ENCODE peak calls at places on chromosome 7, in eight cellular contexts. I is uterus, J is PC-3, L is ovary, G is IMR-90, W is suprapubic skin, K is tibial artery, C is testis. U is an unnamed sample. For H3K27me3, the result is how much of the 10 kb centered on the place peaks cover.

GRCh38 chr7:121440857-121441503 is 44.9 kb upstream of the FAM3C start:
- DNase-seq in I (no peak), J (no peak), L (no peak), G (no peak), W (no peak), K (no peak), C (no peak), U (peak)

GRCh38 chr7:109641445-109641844 is 1071.8 kb downstream of the DNAJB9 start:
- DNase-seq in I (no peak), J (peak), L (no peak), G (no peak), W (no peak), K (no peak), C (no peak), U (no peak)

GRCh38 chr7:142516038-142516501 is 233.2 kb upstream of the PRSS1 start:
- DNase-seq in I (no peak), J (peak), L (no peak), G (peak), W (no peak), K (no peak), C (peak), U (no peak)

GRCh38 chr7:24755096-24755495 is 2.2 kb downstream of the GSDME start:
- DNase-seq in I (no peak), J (no peak), L (no peak), G (no peak), W (no peak), K (no peak), C (no peak), U (no peak)

GRCh38 chr7:159144756-159145543 is at the start of gene VIPR2:
- DNase-seq in I (peak), J (no peak), L (peak), G (no peak), W (no peak), K (no peak), C (peak), U (peak)

GRCh38 chr7:47812460-47813136 is 135.7 kb downstream of the PKD1L1 start:
- DNase-seq in I (no peak), J (no peak), L (no peak), G (no peak), W (no peak), K (no peak), C (no peak), U (no peak)

GRCh38 chr7:84529480-84530205 is 335.1 kb upstream of the SEMA3A start:
- DNase-seq in I (no peak), J (peak), L (no peak), G (peak), W (no peak), K (no peak), C (no peak), U (no peak)

GRCh38 chr7:150383710-150384397 is 4.7 kb downstream of the ZNF775 start:
- DNase-seq in I (no peak), J (no peak), L (no peak), G (no peak), W (peak), K (no peak), C (peak), U (no peak)

GRCh38 chr7:47734949-47735291 is 153.0 kb upstream of the TNS3 start:
- DNase-seq in I (no peak), J (no peak), L (no peak), G (no peak), W (no peak), K (no peak), C (no peak), U (no peak)

GRCh38 chr7:85829817-85830432 is 643.1 kb upstream of the SEMA3D start:
- DNase-seq in I (no peak), J (peak), L (no peak), G (peak), W (no peak), K (no peak), C (no peak), U (no peak)

GRCh38 chr7:23418046-23418445 is 52.2 kb downstream of the IGF2BP3 start:
- DNase-seq in I (no peak), J (peak), L (no peak), G (peak), W (no peak), K (no peak), C (no peak), U (no peak)

GRCh38 chr7:2214636-2215035 is 18.1 kb downstream of the MAD1L1 start:
- DNase-seq in I (no peak), J (no peak), L (no peak), G (no peak), W (no peak), K (no peak), C (no peak), U (no peak)

GRCh38 chr7:51189777-51190176 is 126.8 kb downstream of the COBL start:
- DNase-seq in I (no peak), J (no peak), L (no peak), G (no peak), W (no peak), K (no peak), C (no peak), U (no peak)

GRCh38 chr7:28695300-28696261 is 262.5 kb downstream of the TRIL start:
- DNase-seq in I (no peak), J (no peak), L (no peak), G (peak), W (no peak), K (no peak), C (no peak), U (no peak)

GRCh38 chr7:99039384-99039891 is 104.5 kb downstream of the SMURF1 start:
- DNase-seq in I (no peak), J (no peak), L (no peak), G (no peak), W (peak), K (no peak), C (no peak), U (no peak)

GRCh38 chr7:37724732-37725131 is 41.2 kb downstream of the GPR141 start:
- DNase-seq in I (no peak), J (no peak), L (no peak), G (no peak), W (no peak), K (no peak), C (no peak), U (no peak)

GRCh38 chr7:13851756-13852155 is 137.7 kb downstream of the ETV1 start:
- DNase-seq in I (no peak), J (no peak), L (no peak), G (peak), W (no peak), K (no peak), C (no peak), U (no peak)

GRCh38 chr7:42091461-42092229 is 145.4 kb downstream of the GLI3 start:
- DNase-seq in I (no peak), J (peak), L (no peak), G (peak), W (no peak), K (no peak), C (no peak), U (no peak)
- H3K27me3 ChIP-seq in I (under half), J (under half), L (under half), G (under half), W (under half), K (under half), C (under half), U (under half)

DNA sequence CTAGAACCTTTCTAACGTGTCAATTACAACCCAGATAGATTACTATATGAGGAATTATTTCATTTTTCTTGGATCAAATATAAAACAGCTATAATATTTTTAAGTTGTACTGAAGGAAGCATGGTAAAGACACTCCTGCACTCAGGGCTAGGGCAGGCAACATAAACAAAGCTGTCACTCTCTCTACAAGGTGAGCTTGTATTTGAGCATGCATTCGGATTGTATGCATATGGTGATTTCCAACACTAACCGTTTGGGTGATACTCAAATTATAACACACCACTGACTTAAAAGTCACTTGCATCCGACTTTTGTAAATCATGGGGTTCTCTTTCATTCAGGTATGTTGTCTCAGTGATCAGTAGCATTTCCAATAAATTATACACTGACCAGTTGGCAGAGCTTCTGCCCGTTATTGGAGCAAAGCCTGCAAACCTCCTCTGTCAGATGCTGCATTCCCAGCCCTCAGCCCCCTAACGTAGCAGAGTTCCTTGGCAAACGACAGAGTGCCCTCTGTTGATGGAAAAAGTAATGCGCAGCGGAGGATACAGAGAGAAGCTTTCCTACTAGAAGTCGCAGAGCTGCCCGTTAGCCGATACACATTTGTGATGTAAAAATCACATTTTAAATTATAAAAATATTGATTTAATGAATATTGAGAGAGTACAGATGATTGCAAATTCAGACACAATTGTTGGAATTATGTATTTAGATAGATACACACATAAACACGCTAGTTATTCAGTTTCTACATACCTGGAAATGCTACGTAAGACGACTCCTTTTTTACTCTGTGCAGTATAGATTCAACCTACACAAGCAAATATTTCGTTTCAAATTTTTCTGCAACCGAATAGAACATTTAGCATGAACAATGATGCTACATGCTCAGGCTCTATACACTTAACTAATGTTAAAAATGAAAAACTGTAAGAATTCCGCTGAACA is 173.9 kb upstream of the SP4 start:
- DNase-seq in I (no peak), J (peak), L (no peak), G (peak), W (no peak), K (no peak), C (peak), U (peak)
- TF ChIP-seq CTCF in I (peak), J (peak), L (no peak), G (peak), W (peak), K (no peak), C (peak), U (peak)

GRCh38 chr7:95240910-95241309 is 83.4 kb downstream of the PON1 start:
- DNase-seq in I (no peak), J (no peak), L (no peak), G (no peak), W (no peak), K (no peak), C (no peak), U (no peak)

GRCh38 chr7:95238252-95238938 is 85.9 kb downstream of the PON1 start:
- DNase-seq in I (no peak), J (no peak), L (no peak), G (no peak), W (no peak), K (no peak), C (no peak), U (no peak)
- H3K4me3 ChIP-seq in I (no peak), J (no peak), L (no peak), G (no peak), W (no peak), K (no peak), C (no peak), U (no peak)

DNA sequence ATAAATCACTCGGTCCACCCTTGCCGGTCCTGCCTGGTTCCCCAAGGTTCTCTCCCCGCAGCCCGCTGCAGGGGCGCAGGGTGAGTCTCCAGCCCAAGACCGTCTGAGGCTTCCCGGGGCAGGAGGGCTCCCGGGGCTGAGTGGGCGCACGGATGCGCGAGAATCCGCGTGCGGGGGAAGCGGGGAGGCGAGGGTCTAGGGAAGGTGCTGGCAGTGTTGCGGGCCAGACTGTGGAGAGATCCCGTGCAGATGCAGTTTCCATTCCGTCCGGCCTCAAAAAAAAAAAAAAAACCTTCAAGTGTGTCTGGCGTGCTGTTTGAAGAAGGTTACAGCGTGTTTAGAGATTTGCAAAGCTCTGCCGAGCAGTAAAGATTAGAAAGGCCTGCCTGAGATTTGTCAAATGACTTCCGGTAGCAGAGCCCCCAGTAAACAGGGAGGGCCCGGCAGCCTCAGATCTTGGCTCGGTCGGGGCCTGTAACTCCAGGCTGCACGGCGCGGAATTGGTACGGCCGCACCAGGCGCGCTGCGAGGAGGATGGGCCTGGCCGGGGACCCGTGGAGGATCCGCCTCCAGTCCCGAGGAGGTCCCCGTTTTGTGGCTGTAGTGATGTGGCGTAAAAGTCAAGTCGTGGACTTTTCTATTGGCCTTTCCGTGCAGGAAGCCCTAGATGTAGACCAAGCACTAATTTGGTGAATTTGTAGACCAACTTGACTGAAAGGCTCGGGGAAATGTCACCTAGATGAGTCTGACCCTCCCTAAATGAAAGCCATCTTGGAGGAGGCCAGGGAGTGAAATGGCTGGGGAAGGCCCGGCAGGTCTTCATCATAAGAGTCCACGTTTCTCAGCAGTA is 293.2 kb upstream of the NFE2L3 start:
- DNase-seq in I (no peak), J (no peak), L (no peak), G (no peak), W (no peak), K (no peak), C (no peak), U (no peak)
- H3K27me3 ChIP-seq in I (under half), J (under half), L (under half), G (under half), W (half or more), K (under half), C (under half), U (half or more)

U was measured in heart right ventricle.